ENCODE peak calls at places on chromosomes 7 and 10, in nine cellular contexts. V is trophoblast cell; R is transverse colon; L is spleen; Z is osteoblast; W is left lung; B is effector memory CD4-positive, alpha-beta T cell; H is dorsolateral prefrontal cortex; Q is Panc1. P is an unnamed sample.

GRCh38 chr10:110893559-110894179 is 21.9 kb downstream of the PDCD4 start:
- DNase-seq in V (peak), R (no peak), L (no peak), Z (no peak), W (no peak), B (no peak), H (no peak), Q (no peak), P (no peak)

GRCh38 chr7:114789161-114789560 is 132.7 kb upstream of the MDFIC start:
- DNase-seq in V (no peak), R (no peak), L (no peak), Z (no peak), W (no peak), B (no peak), H (no peak), Q (no peak), P (no peak)

GRCh38 chr10:4070171-4070570 is 285.2 kb upstream of the KLF6 start:
- DNase-seq in V (no peak), R (no peak), L (no peak), Z (no peak), W (no peak), B (no peak), H (no peak), Q (no peak), P (no peak)

GRCh38 chr10:15842493-15843169 is 17.7 kb downstream of the MINDY3 start:
- DNase-seq in V (no peak), R (no peak), L (no peak), Z (no peak), W (no peak), B (no peak), H (no peak), Q (no peak), P (no peak)

GRCh38 chr7:22814261-22815208 is 8.1 kb downstream of the TOMM7 start:
- DNase-seq in V (no peak), R (no peak), L (no peak), Z (peak), W (no peak), B (no peak), H (no peak), Q (no peak), P (no peak)

GRCh38 chr10:10293431-10293830 is 724.2 kb upstream of the CELF2 start:
- DNase-seq in V (no peak), R (no peak), L (no peak), Z (peak), W (no peak), B (no peak), H (no peak), Q (no peak), P (no peak)

GRCh38 chr7:22052221-22052639 is 106.5 kb upstream of the CDCA7L start:
- DNase-seq in V (no peak), R (no peak), L (no peak), Z (peak), W (no peak), B (no peak), H (no peak), Q (no peak), P (no peak)

GRCh38 chr10:75959209-75959608 is 527.8 kb downstream of the LRMDA start:
- DNase-seq in V (peak), R (no peak), L (no peak), Z (peak), W (no peak), B (no peak), H (no peak), Q (no peak), P (no peak)

GRCh38 chr7:25075459-25075858 is 49.6 kb downstream of the CYCS start:
- DNase-seq in V (no peak), R (no peak), L (no peak), Z (no peak), W (no peak), B (no peak), H (no peak), Q (no peak), P (no peak)

GRCh38 chr10:121357323-121357835 is 240.9 kb downstream of the FGFR2 start:
- DNase-seq in V (no peak), R (no peak), L (no peak), Z (no peak), W (no peak), B (no peak), H (no peak), Q (no peak), P (no peak)

GRCh38 chr7:2497500-2498336 is 21.5 kb upstream of the GRIFIN start:
- DNase-seq in V (no peak), R (no peak), L (no peak), Z (peak), W (no peak), B (no peak), H (no peak), Q (no peak), P (no peak)

GRCh38 chr7:49166441-49166840 is 242.1 kb downstream of the CDC14C start:
- DNase-seq in V (peak), R (no peak), L (no peak), Z (no peak), W (no peak), B (no peak), H (no peak), Q (no peak), P (no peak)

GRCh38 chr10:119602241-119603095 is 5.7 kb upstream of the TIAL1 start:
- DNase-seq in V (peak), R (peak), L (peak), Z (peak), W (no peak), B (no peak), H (no peak), Q (no peak), P (no peak)

GRCh38 chr10:124008187-124008970 is 85.0 kb downstream of the CHST15 start:
- DNase-seq in V (no peak), R (no peak), L (peak), Z (peak), W (no peak), B (no peak), H (peak), Q (no peak), P (no peak)

GRCh38 chr7:68476966-68477365 is 1121.3 kb upstream of the AUTS2 start:
- DNase-seq in V (peak), R (no peak), L (no peak), Z (no peak), W (no peak), B (no peak), H (no peak), Q (no peak), P (no peak)

GRCh38 chr10:103876155-103876554 is 20.8 kb upstream of the SH3PXD2A start:
- DNase-seq in V (no peak), R (no peak), L (no peak), Z (no peak), W (no peak), B (no peak), H (no peak), Q (no peak), P (no peak)

GRCh38 chr10:16947071-16947470 is 129.8 kb upstream of the RSU1 start:
- DNase-seq in V (no peak), R (no peak), L (no peak), Z (no peak), W (no peak), B (no peak), H (no peak), Q (no peak), P (no peak)

GRCh38 chr7:111388912-111389311 is 173.4 kb downstream of the IMMP2L start:
- DNase-seq in V (no peak), R (no peak), L (no peak), Z (no peak), W (no peak), B (no peak), H (no peak), Q (no peak), P (no peak)

GRCh38 chr7:45898241-45898640 is 10.0 kb downstream of the IGFBP1 start:
- DNase-seq in V (no peak), R (no peak), L (no peak), Z (no peak), W (no peak), B (no peak), H (no peak), Q (no peak), P (no peak)

GRCh38 chr10:125123363-125124113 is 36.8 kb downstream of the CTBP2 start:
- DNase-seq in V (peak), R (peak), L (peak), Z (peak), W (peak), B (no peak), H (peak), Q (peak), P (peak)

GRCh38 chr7:112414855-112415490 is 35.3 kb upstream of the IFRD1 start:
- DNase-seq in V (peak), R (no peak), L (no peak), Z (no peak), W (no peak), B (no peak), H (no peak), Q (no peak), P (no peak)

GRCh38 chr7:157923903-157924630 is 587.3 kb downstream of the DNAJB6 start:
- DNase-seq in V (no peak), R (no peak), L (no peak), Z (no peak), W (no peak), B (no peak), H (no peak), Q (no peak), P (no peak)

GRCh38 chr7:107592361-107593024 is 12.4 kb downstream of the BCAP29 start:
- DNase-seq in V (no peak), R (no peak), L (no peak), Z (no peak), W (no peak), B (no peak), H (no peak), Q (no peak), P (no peak)

GRCh38 chr10:125103466-125104377 is 56.6 kb downstream of the CTBP2 start:
- DNase-seq in V (no peak), R (no peak), L (peak), Z (no peak), W (no peak), B (no peak), H (peak), Q (no peak), P (no peak)

GRCh38 chr7:74101061-74101681 is 17.6 kb downstream of the LIMK1 start:
- DNase-seq in V (peak), R (peak), L (no peak), Z (no peak), W (no peak), B (no peak), H (no peak), Q (no peak), P (no peak)

GRCh38 chr10:131708225-131708624 is 192.6 kb upstream of the PPP2R2D start:
- DNase-seq in V (no peak), R (no peak), L (peak), Z (peak), W (peak), B (no peak), H (peak), Q (no peak), P (no peak)

GRCh38 chr7:101198476-101198875 is 2.4 kb downstream of the MOGAT3 start:
- DNase-seq in V (no peak), R (no peak), L (no peak), Z (peak), W (no peak), B (no peak), H (no peak), Q (no peak), P (no peak)

GRCh38 chr7:101202603-101202918 is 1.7 kb upstream of the MOGAT3 start:
- DNase-seq in V (no peak), R (no peak), L (no peak), Z (no peak), W (no peak), B (no peak), H (no peak), Q (no peak), P (no peak)

GRCh38 chr7:101200862-101201599 is at the start of gene MOGAT3:
- DNase-seq in V (no peak), R (peak), L (no peak), Z (peak), W (no peak), B (no peak), H (no peak), Q (no peak), P (no peak)

GRCh38 chr7:101200504-101200861 is 353 bp downstream of the MOGAT3 start:
- DNase-seq in V (no peak), R (no peak), L (no peak), Z (peak), W (no peak), B (no peak), H (no peak), Q (no peak), P (no peak)

GRCh38 chr7:101201695-101202602 is 1.1 kb upstream of the MOGAT3 start:
- DNase-seq in V (no peak), R (peak), L (no peak), Z (peak), W (no peak), B (no peak), H (no peak), Q (no peak), P (no peak)
- H3K27ac ChIP-seq in V (no peak), R (peak), L (no peak), Z (no peak), W (no peak), B (no peak), H (no peak), Q (no peak), P (no peak)

GRCh38 chr7:47290466-47290865 is 291.4 kb downstream of the TNS3 start:
- DNase-seq in V (no peak), R (no peak), L (no peak), Z (no peak), W (no peak), B (no peak), H (no peak), Q (no peak), P (no peak)

GRCh38 chr7:47290867-47291266 is 291.0 kb downstream of the TNS3 start:
- DNase-seq in V (no peak), R (no peak), L (no peak), Z (no peak), W (no peak), B (no peak), H (no peak), Q (no peak), P (no peak)

GRCh38 chr7:47293884-47294568 is 287.9 kb downstream of the TNS3 start:
- DNase-seq in V (no peak), R (peak), L (no peak), Z (peak), W (no peak), B (no peak), H (no peak), Q (no peak), P (no peak)

GRCh38 chr7:47292832-47293309 is 289.0 kb downstream of the TNS3 start:
- DNase-seq in V (peak), R (no peak), L (no peak), Z (no peak), W (no peak), B (no peak), H (no peak), Q (no peak), P (peak)

GRCh38 chr7:47291461-47292051 is 290.4 kb downstream of the TNS3 start:
- DNase-seq in V (peak), R (no peak), L (no peak), Z (peak), W (no peak), B (no peak), H (no peak), Q (peak), P (no peak)
- H3K4me3 ChIP-seq in V (no peak), R (no peak), L (no peak), Z (peak), W (no peak), B (no peak), H (no peak), Q (no peak), P (no peak)

DNA sequence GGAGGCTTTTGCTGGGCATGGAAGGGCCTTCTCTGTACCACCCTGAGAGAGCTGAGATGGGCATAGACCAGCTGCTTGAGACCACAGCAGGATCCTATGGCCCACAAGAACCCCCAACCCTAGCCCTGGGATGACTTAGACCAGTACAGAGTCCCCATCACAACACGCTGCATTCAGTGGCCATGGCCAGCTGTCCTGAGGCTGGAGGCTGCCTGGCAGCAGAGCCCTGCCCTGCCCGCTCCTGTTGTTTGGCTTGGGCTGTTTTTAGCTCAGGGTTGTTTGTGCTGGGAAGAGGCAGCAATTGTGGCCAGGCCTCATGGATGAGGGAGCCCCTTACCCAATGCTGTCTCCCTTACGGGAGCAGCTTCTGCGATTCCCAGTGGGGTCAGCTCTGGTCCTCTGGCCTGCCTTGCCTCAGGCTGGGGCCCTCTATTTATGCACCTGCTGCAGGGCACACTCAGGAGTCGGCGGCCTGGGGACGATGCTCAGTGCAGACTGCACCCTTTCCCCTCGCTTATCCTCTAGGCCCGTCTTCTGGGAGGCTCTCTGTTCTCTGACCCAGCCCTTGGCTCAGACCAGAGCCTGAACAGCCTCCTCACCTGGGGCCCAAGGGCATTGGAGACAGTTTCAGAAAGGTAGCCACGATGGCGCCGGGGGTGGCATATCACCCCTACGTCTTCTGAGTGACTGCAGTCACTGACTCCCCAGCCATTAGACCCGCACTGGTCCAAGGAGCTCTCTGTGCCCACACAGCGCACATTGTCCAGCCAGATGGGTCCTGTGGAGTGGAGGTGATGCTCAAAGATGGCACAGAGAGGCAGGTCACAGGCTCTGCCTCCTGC is 6.3 kb downstream of the LOXL4 start:
- DNase-seq in V (no peak), R (no peak), L (peak), Z (no peak), W (no peak), B (no peak), H (no peak), Q (no peak), P (no peak)
- H3K27ac ChIP-seq in V (no peak), R (no peak), L (no peak), Z (no peak), W (no peak), B (no peak), H (no peak), Q (no peak), P (no peak)

GRCh38 chr10:100745882-100746412 is 565 bp downstream of the PAX2 start:
- DNase-seq in V (no peak), R (no peak), L (no peak), Z (peak), W (no peak), B (no peak), H (no peak), Q (no peak), P (no peak)
- H3K4me3 ChIP-seq in V (no peak), R (peak), L (no peak), Z (no peak), W (no peak), B (no peak), H (no peak), Q (peak), P (no peak)

GRCh38 chr10:79387466-79387973 is 40.3 kb downstream of the PPIF start:
- DNase-seq in V (no peak), R (peak), L (peak), Z (peak), W (peak), B (no peak), H (peak), Q (no peak), P (no peak)
- H3K27ac ChIP-seq in V (no peak), R (peak), L (no peak), Z (no peak), W (no peak), B (no peak), H (peak), Q (no peak), P (no peak)

GRCh38 chr10:31679931-31680330 is 248.7 kb downstream of the ARHGAP12 start:
- DNase-seq in V (no peak), R (no peak), L (no peak), Z (no peak), W (no peak), B (no peak), H (no peak), Q (no peak), P (no peak)

GRCh38 chr10:31677198-31678138 is 251.2 kb downstream of the ARHGAP12 start:
- DNase-seq in V (no peak), R (no peak), L (no peak), Z (no peak), W (no peak), B (no peak), H (no peak), Q (no peak), P (no peak)

GRCh38 chr10:31678573-31679122 is 250.0 kb downstream of the ARHGAP12 start:
- DNase-seq in V (no peak), R (no peak), L (no peak), Z (no peak), W (no peak), B (no peak), H (no peak), Q (no peak), P (no peak)

GRCh38 chr10:31675726-31676125 is 252.9 kb downstream of the ARHGAP12 start:
- DNase-seq in V (no peak), R (no peak), L (no peak), Z (no peak), W (no peak), B (no peak), H (no peak), Q (no peak), P (no peak)

GRCh38 chr10:31678139-31678536 is 250.5 kb downstream of the ARHGAP12 start:
- DNase-seq in V (no peak), R (no peak), L (no peak), Z (no peak), W (no peak), B (no peak), H (no peak), Q (no peak), P (peak)
- H3K4me3 ChIP-seq in V (no peak), R (no peak), L (no peak), Z (no peak), W (no peak), B (no peak), H (no peak), Q (no peak), P (no peak)

GRCh38 chr7:151914051-151914450 is 37.1 kb upstream of the PRKAG2 start:
- DNase-seq in V (no peak), R (no peak), L (no peak), Z (no peak), W (no peak), B (no peak), H (no peak), Q (no peak), P (no peak)
- H3K27ac ChIP-seq in V (no peak), R (no peak), L (no peak), Z (no peak), W (no peak), B (no peak), H (no peak), Q (no peak), P (no peak)

GRCh38 chr7:1454471-1455065 is 4.7 kb downstream of the MICALL2 start:
- DNase-seq in V (no peak), R (no peak), L (no peak), Z (peak), W (no peak), B (no peak), H (peak), Q (no peak), P (no peak)

GRCh38 chr7:1450987-1451386 is 8.3 kb downstream of the MICALL2 start:
- DNase-seq in V (no peak), R (no peak), L (no peak), Z (no peak), W (no peak), B (no peak), H (no peak), Q (no peak), P (no peak)

GRCh38 chr7:1449951-1450350 is 9.3 kb downstream of the MICALL2 start:
- DNase-seq in V (no peak), R (no peak), L (no peak), Z (no peak), W (no peak), B (no peak), H (no peak), Q (no peak), P (no peak)

GRCh38 chr7:1450431-1450830 is 8.8 kb downstream of the MICALL2 start:
- DNase-seq in V (no peak), R (no peak), L (no peak), Z (no peak), W (no peak), B (no peak), H (no peak), Q (no peak), P (no peak)

DNA sequence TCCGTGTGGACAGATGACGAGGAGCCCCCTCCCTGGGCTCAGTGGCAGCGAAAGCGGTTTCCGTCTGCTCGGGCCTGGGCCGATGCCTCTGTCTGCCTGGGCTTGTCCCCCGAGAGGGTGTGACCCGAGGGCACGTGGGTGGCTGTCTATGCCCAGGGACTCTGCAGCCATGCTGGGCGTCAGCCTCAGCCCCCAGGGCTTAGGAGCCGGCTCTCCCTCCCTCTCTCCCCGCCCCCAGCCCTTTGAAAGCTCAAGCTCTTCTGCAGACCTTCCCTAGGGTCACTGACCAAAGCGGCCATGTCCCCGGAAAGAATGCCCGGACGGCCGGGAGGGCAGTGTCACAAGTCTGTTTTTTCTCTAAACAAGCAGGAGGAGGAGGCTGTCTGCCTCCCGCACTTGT is 7.1 kb downstream of the MICALL2 start:
- DNase-seq in V (peak), R (no peak), L (no peak), Z (no peak), W (no peak), B (no peak), H (no peak), Q (no peak), P (peak)
- H3K4me3 ChIP-seq in V (no peak), R (no peak), L (no peak), Z (no peak), W (no peak), B (no peak), H (no peak), Q (no peak), P (no peak)

P was measured in prostate gland.